ENCODE peak calls at places on chromosomes 7 and 10, in four cellular contexts. V is NCI-H2081; C is Right ventricle myocardium superior; U is activated CD8-positive, alpha-beta T cell treated with anti-CD3 and anti-CD28 coated beads for 36 hours. T is an unnamed sample.

GRCh38 chr10:46555366-46555712 is 1.1 kb downstream of the GPRIN2 start:
- DNase-seq in V (no peak), C (no peak), U (no peak), T (no peak)

GRCh38 chr7:1809601-1810258 is 139.7 kb downstream of the ELFN1 start:
- DNase-seq in V (no peak), C (no peak), U (no peak), T (no peak)

GRCh38 chr10:132608511-132609195 is 71.1 kb downstream of the INPP5A start:
- DNase-seq in V (no peak), C (no peak), U (no peak), T (no peak)

GRCh38 chr10:92816106-92816505 is 32.2 kb upstream of the EXOC6 start:
- DNase-seq in V (no peak), C (no peak), U (no peak), T (no peak)

GRCh38 chr10:74825371-74826141 is 844 bp upstream of the KAT6B start:
- DNase-seq in V (peak), C (peak), U (peak), T (no peak)

GRCh38 chr10:127845756-127846155 is 47.0 kb downstream of the CLRN3 start:
- DNase-seq in V (no peak), C (no peak), U (no peak), T (no peak)

GRCh38 chr7:29485376-29486190 is 78.1 kb upstream of the PRR15 start:
- DNase-seq in V (no peak), C (no peak), U (no peak), T (no peak)

GRCh38 chr10:1762066-1762465 is 24.7 kb upstream of the ADARB2 start:
- DNase-seq in V (no peak), C (no peak), U (no peak), T (no peak)

GRCh38 chr10:32132357-32132756 is 76.1 kb upstream of the KIF5B start:
- DNase-seq in V (no peak), C (no peak), U (no peak), T (no peak)

T was measured in NB4.